ENCODE peak calls at places on chromosome 11, in four cellular contexts. One of them, this sample, is unnamed.

GRCh38 chr11:66568124-66568916 is at the start of gene CTSF:
- DNase-seq in left kidney: peak; percentile 91
- DNase-seq in retina: peak; percentile 91
- DNase-seq in adrenal gland: peak; percentile 89
- DNase-seq in this sample: peak; percentile 77

GRCh38 chr11:44619931-44620725 is 54.7 kb downstream of the CD82 start:
- DNase-seq in retina: no peak
- DNase-seq in left kidney: no peak
- DNase-seq in adrenal gland: peak; percentile 14
- DNase-seq in this sample: no peak

GRCh38 chr11:27816200-27816599 is 115.9 kb upstream of the BDNF start:
- DNase-seq in retina: no peak
- DNase-seq in left kidney: no peak
- DNase-seq in adrenal gland: no peak
- DNase-seq in this sample: no peak

GRCh38 chr11:132115454-132115853 is 745.0 kb downstream of the NTM start:
- DNase-seq in adrenal gland: no peak
- DNase-seq in retina: no peak
- DNase-seq in left kidney: no peak
- DNase-seq in this sample: no peak

GRCh38 chr11:20112291-20113146 is 47.8 kb downstream of the DBX1 start:
- DNase-seq in adrenal gland: peak; percentile 92
- DNase-seq in retina: no peak
- DNase-seq in left kidney: peak; percentile 20
- DNase-seq in this sample: peak; percentile 87

GRCh38 chr11:96267490-96268010 is 75.4 kb downstream of the MAML2 start:
- DNase-seq in retina: no peak
- DNase-seq in adrenal gland: no peak
- DNase-seq in left kidney: peak; percentile 56
- DNase-seq in this sample: no peak

GRCh38 chr11:44954051-44954906 is 3.6 kb upstream of the TP53I11 start:
- DNase-seq in retina: no peak
- DNase-seq in left kidney: no peak
- DNase-seq in adrenal gland: no peak
- DNase-seq in this sample: no peak

GRCh38 chr11:1119282-1120146 is 38.2 kb upstream of the MUC5AC start:
- DNase-seq in retina: no peak
- DNase-seq in adrenal gland: no peak
- DNase-seq in left kidney: no peak
- DNase-seq in this sample: no peak

GRCh38 chr11:2472428-2473186 is 27.8 kb downstream of the KCNQ1 start:
- DNase-seq in retina: no peak
- DNase-seq in adrenal gland: no peak
- DNase-seq in left kidney: no peak
- DNase-seq in this sample: no peak

GRCh38 chr11:16924826-16925494 is 89.3 kb downstream of the PLEKHA7 start:
- DNase-seq in left kidney: peak; percentile 90
- DNase-seq in adrenal gland: no peak
- DNase-seq in retina: peak; percentile 82
- DNase-seq in this sample: peak; percentile 97

GRCh38 chr11:36300651-36301050 is 4.6 kb downstream of the PRR5L start:
- DNase-seq in retina: no peak
- DNase-seq in left kidney: no peak
- DNase-seq in adrenal gland: peak; percentile 61
- DNase-seq in this sample: peak; percentile 36

GRCh38 chr11:31884080-31884479 is 73.0 kb upstream of the PAX6 start:
- DNase-seq in retina: no peak
- DNase-seq in adrenal gland: no peak
- DNase-seq in left kidney: no peak
- DNase-seq in this sample: no peak

GRCh38 chr11:63573881-63574855 is 11.0 kb upstream of the PLAAT2 start:
- DNase-seq in left kidney: peak; percentile 85
- DNase-seq in retina: peak; percentile 12
- DNase-seq in adrenal gland: peak; percentile 51
- DNase-seq in this sample: peak; percentile 65

GRCh38 chr11:115817844-115818565 is 313.8 kb upstream of the CADM1 start:
- DNase-seq in left kidney: no peak
- DNase-seq in retina: no peak
- DNase-seq in adrenal gland: no peak
- DNase-seq in this sample: no peak

GRCh38 chr11:78420796-78421209 is 3.2 kb upstream of the GAB2 start:
- DNase-seq in left kidney: peak; percentile 87
- DNase-seq in retina: peak; percentile 41
- DNase-seq in adrenal gland: peak; percentile 55
- DNase-seq in this sample: peak; percentile 80

GRCh38 chr11:114296190-114296978 is at the start of gene NNMT:
- DNase-seq in left kidney: peak; percentile 38
- DNase-seq in adrenal gland: peak; percentile 62
- DNase-seq in retina: no peak
- DNase-seq in this sample: peak; percentile 25

GRCh38 chr11:65468874-65469333 is 29.9 kb upstream of the MALAT1 start:
- DNase-seq in retina: no peak
- DNase-seq in adrenal gland: peak; percentile 63
- DNase-seq in left kidney: peak; percentile 85
- DNase-seq in this sample: peak; percentile 91

GRCh38 chr11:20154381-20154780 is 5.9 kb downstream of the DBX1 start:
- DNase-seq in retina: no peak
- DNase-seq in left kidney: no peak
- DNase-seq in adrenal gland: no peak
- DNase-seq in this sample: no peak

GRCh38 chr11:118629761-118630661 is 22.6 kb downstream of the PHLDB1 start:
- DNase-seq in adrenal gland: no peak
- DNase-seq in retina: no peak
- DNase-seq in left kidney: no peak
- DNase-seq in this sample: no peak

GRCh38 chr11:94271885-94272372 is 32.5 kb upstream of the IZUMO1R start:
- DNase-seq in adrenal gland: no peak
- DNase-seq in left kidney: no peak
- DNase-seq in retina: no peak
- DNase-seq in this sample: no peak

GRCh38 chr11:79237676-79238075 is 203.2 kb downstream of the TENM4 start:
- DNase-seq in adrenal gland: no peak
- DNase-seq in left kidney: peak; percentile 61
- DNase-seq in retina: no peak
- DNase-seq in this sample: peak; percentile 49

GRCh38 chr11:107301886-107302285 is 155.7 kb downstream of the CWF19L2 start:
- DNase-seq in retina: no peak
- DNase-seq in adrenal gland: no peak
- DNase-seq in left kidney: peak; percentile 3
- DNase-seq in this sample: no peak

GRCh38 chr11:15793032-15793996 is 563.0 kb downstream of the SOX6 start:
- DNase-seq in retina: no peak
- DNase-seq in left kidney: no peak
- DNase-seq in adrenal gland: no peak
- DNase-seq in this sample: no peak

GRCh38 chr11:123490527-123490926 is 60.5 kb downstream of the GRAMD1B start:
- DNase-seq in left kidney: no peak
- DNase-seq in adrenal gland: no peak
- DNase-seq in retina: no peak
- DNase-seq in this sample: no peak

GRCh38 chr11:68680541-68681231 is 3.7 kb upstream of the GAL start:
- DNase-seq in adrenal gland: no peak
- DNase-seq in left kidney: no peak
- DNase-seq in retina: no peak
- DNase-seq in this sample: no peak

GRCh38 chr11:64347171-64347867 is 7.3 kb downstream of the CCDC88B start:
- DNase-seq in adrenal gland: no peak
- DNase-seq in left kidney: no peak
- DNase-seq in retina: no peak
- DNase-seq in this sample: no peak

GRCh38 chr11:77189588-77190210 is 61.7 kb downstream of the MYO7A start:
- DNase-seq in retina: no peak
- DNase-seq in left kidney: no peak
- DNase-seq in adrenal gland: no peak
- DNase-seq in this sample: no peak

GRCh38 chr11:107648247-107648646 is 57.3 kb downstream of the ELMOD1 start:
- DNase-seq in left kidney: no peak
- DNase-seq in retina: peak; percentile 71
- DNase-seq in adrenal gland: no peak
- DNase-seq in this sample: no peak

GRCh38 chr11:64742087-64742939 is 1.6 kb downstream of the RASGRP2 start:
- DNase-seq in left kidney: peak; percentile 82
- DNase-seq in retina: peak; percentile 60
- DNase-seq in adrenal gland: no peak
- DNase-seq in this sample: no peak

GRCh38 chr11:2509481-2510001 is 64.7 kb downstream of the KCNQ1 start:
- DNase-seq in adrenal gland: peak; percentile 52
- DNase-seq in left kidney: peak; percentile 26
- DNase-seq in retina: no peak
- DNase-seq in this sample: peak; percentile 4

GRCh38 chr11:62295504-62295903 is 3.4 kb downstream of the SCGB1D4 start:
- DNase-seq in left kidney: peak; percentile 89
- DNase-seq in retina: no peak
- DNase-seq in adrenal gland: no peak
- DNase-seq in this sample: peak; percentile 66

GRCh38 chr11:19087658-19088057 is 27.1 kb upstream of the MRGPRX2 start:
- DNase-seq in retina: no peak
- DNase-seq in left kidney: no peak
- DNase-seq in adrenal gland: no peak
- DNase-seq in this sample: no peak

GRCh38 chr11:64146036-64146943 is 19.6 kb downstream of the MACROD1 start:
- DNase-seq in retina: no peak
- DNase-seq in left kidney: peak; percentile 75
- DNase-seq in adrenal gland: no peak
- DNase-seq in this sample: peak; percentile 51

GRCh38 chr11:57648791-57649735 is 649 bp downstream of the YPEL4 start:
- DNase-seq in adrenal gland: no peak
- DNase-seq in retina: peak; percentile 73
- DNase-seq in left kidney: peak; percentile 75
- DNase-seq in this sample: no peak

This sample was measured in thyroid gland.